ENCODE peak calls at places on chromosomes 4 and X, in nine cellular contexts. L, S, R, B, A, M, H, K and F are unnamed samples.

GRCh38 chrX:139542652-139543051 is 12.1 kb downstream of the F9 start:
- DNase-seq in B (no peak), R (no peak), M (no peak), A (no peak), H (no peak), L (no peak), S (no peak), K (no peak), F (no peak)

GRCh38 chrX:72003811-72004750 is 93.4 kb downstream of the NHSL2 start:
- DNase-seq in S (no peak), M (peak), A (peak), K (no peak), L (no peak), H (peak), B (no peak), R (no peak), F (no peak)

GRCh38 chr4:3767569-3768288 is 1.5 kb downstream of the ADRA2C start:
- DNase-seq in S (no peak), B (no peak), A (no peak), R (no peak), M (no peak), K (no peak), H (no peak), L (no peak), F (peak)

GRCh38 chrX:116194649-116195048 is 24.1 kb downstream of the AGTR2 start:
- DNase-seq in S (no peak), H (no peak), K (no peak), R (no peak), B (no peak), L (no peak), M (no peak), A (no peak), F (no peak)

GRCh38 chr4:21811576-21811975 is 137.0 kb downstream of the KCNIP4 start:
- DNase-seq in K (no peak), B (peak), M (no peak), A (no peak), H (no peak), S (no peak), R (no peak), L (no peak), F (no peak)

GRCh38 chrX:9341305-9342201 is 123.3 kb upstream of the TBL1X start:
- DNase-seq in K (peak), L (peak), R (peak), H (peak), S (peak), B (no peak), A (peak), M (peak), F (peak)

GRCh38 chrX:7132335-7133035 is 15.0 kb upstream of the STS start:
- DNase-seq in L (no peak), A (peak), H (no peak), R (no peak), M (no peak), K (peak), S (peak), B (peak), F (peak)

GRCh38 chr4:56907489-56908205 is at the start of gene REST:
- DNase-seq in S (peak), M (peak), A (peak), R (peak), B (peak), K (peak), L (peak), H (peak), F (peak)

GRCh38 chr4:150173854-150174398 is 95.7 kb downstream of the DCLK2 start:
- DNase-seq in R (no peak), S (no peak), L (no peak), M (peak), B (no peak), K (peak), A (no peak), H (no peak), F (no peak)

GRCh38 chrX:125205084-125205917 is 114.4 kb upstream of the TEX13C start:
- DNase-seq in A (no peak), K (peak), M (peak), H (no peak), S (no peak), R (no peak), B (no peak), L (peak), F (peak)

GRCh38 chr4:2817136-2817535 is 24.3 kb downstream of the SH3BP2 start:
- DNase-seq in A (no peak), M (no peak), R (no peak), H (no peak), B (no peak), S (no peak), L (peak), K (no peak), F (no peak)

GRCh38 chrX:40068048-40068447 is 29.7 kb downstream of the BCOR start:
- DNase-seq in B (no peak), R (no peak), H (no peak), M (no peak), A (no peak), L (no peak), K (no peak), S (no peak), F (peak)

GRCh38 chr4:171639540-171639939 is 173.7 kb upstream of the GALNTL6 start:
- DNase-seq in A (no peak), K (no peak), M (no peak), R (no peak), L (no peak), H (no peak), S (no peak), B (no peak), F (no peak)

GRCh38 chr4:70734168-70734954 is 12.6 kb downstream of the RUFY3 start:
- DNase-seq in M (no peak), R (no peak), L (no peak), S (peak), B (peak), H (no peak), A (no peak), K (no peak), F (peak)

GRCh38 chr4:169745291-169745690 is 12.5 kb downstream of the HPF1 start:
- DNase-seq in H (no peak), L (no peak), S (peak), R (no peak), K (no peak), M (no peak), B (no peak), A (no peak), F (no peak)

DNA sequence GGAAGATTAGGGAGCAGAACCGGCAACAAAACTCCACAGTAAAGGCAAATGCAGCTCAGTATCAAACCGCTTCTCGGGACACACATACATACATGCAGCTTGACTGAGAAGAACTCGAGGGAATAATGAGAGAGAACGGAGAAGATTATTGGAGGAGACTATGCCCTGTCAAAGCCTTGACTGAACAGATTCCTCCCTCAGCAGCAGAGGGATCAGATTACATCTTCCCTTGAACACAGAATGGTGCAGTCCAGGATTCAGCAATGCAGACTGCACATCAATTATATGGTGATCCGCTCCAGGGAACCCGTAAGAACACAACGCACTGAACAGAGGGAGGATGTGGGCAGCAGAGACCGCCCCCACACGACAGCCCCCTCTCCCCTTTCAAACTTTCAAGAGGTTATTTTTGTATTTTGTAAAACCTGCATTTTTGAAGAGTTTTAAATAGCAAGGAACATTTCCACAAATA is 183.2 kb downstream of the FBXW7 start:
- DNase-seq in K (peak), M (peak), A (peak), L (peak), R (no peak), B (peak), S (peak), H (peak), F (peak)
- TF ChIP-seq POLR2A in K (peak), M (peak), A (peak), L (no peak), R (peak), B (no peak), S (peak), H (peak), F (no peak)

GRCh38 chr4:109729563-109730293 is at the start of gene PLA2G12A:
- DNase-seq in H (peak), S (peak), M (peak), K (peak), A (peak), L (peak), R (peak), B (peak), F (peak)
- TF ChIP-seq POLR2A in H (peak), S (no peak), M (peak), K (peak), A (peak), L (no peak), R (peak), B (peak), F (peak)

GRCh38 chr4:8106451-8107025 is 52.1 kb downstream of the ABLIM2 start:
- DNase-seq in H (no peak), R (no peak), B (no peak), L (no peak), M (no peak), K (no peak), A (no peak), S (no peak), F (no peak)

GRCh38 chr4:8109406-8110065 is 49.1 kb downstream of the ABLIM2 start:
- DNase-seq in L (no peak), B (no peak), R (no peak), K (no peak), H (no peak), A (no peak), M (no peak), S (no peak), F (no peak)

GRCh38 chr4:8108991-8109390 is 49.6 kb downstream of the ABLIM2 start:
- DNase-seq in H (no peak), A (no peak), K (no peak), S (no peak), R (no peak), B (no peak), M (no peak), L (no peak), F (no peak)

GRCh38 chr4:8107146-8107657 is 51.4 kb downstream of the ABLIM2 start:
- DNase-seq in H (no peak), R (no peak), K (no peak), A (no peak), M (no peak), L (no peak), B (no peak), S (no peak), F (no peak)

DNA sequence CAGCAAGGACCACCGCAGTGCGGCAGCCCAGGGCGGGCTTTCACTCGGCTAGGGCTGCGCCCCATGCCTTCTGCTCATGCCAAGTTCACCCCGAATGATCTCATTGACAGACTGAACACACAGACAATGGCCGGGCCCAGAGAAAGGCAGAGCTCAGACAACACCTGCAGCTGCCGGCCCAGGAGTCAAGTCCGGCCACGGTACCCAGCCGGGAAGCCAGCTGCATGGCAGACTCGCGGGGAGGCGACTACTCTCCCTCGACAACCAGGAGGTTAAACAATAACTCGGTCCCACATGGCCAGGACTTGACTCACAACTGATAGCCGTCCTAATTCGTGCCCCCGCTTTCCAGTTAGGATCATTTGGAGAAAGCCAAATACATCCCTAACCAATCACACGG is 50.4 kb downstream of the ABLIM2 start:
- DNase-seq in S (no peak), R (no peak), L (no peak), M (no peak), B (no peak), H (no peak), A (no peak), K (no peak), F (no peak)
- TF ChIP-seq POLR2A in S (no peak), R (no peak), L (no peak), M (no peak), B (no peak), H (no peak), A (no peak), K (no peak), F (no peak)

GRCh38 chr4:155759372-155760252 is 791 bp downstream of the GUCY1B1 start:
- DNase-seq in M (peak), B (no peak), H (peak), R (no peak), K (peak), A (no peak), S (peak), L (peak), F (no peak)

GRCh38 chr4:155761047-155761446 is 2.2 kb downstream of the GUCY1B1 start:
- DNase-seq in B (no peak), K (no peak), R (no peak), L (no peak), S (no peak), H (no peak), M (no peak), A (no peak), F (no peak)

GRCh38 chr4:155761916-155762315 is 3.1 kb downstream of the GUCY1B1 start:
- DNase-seq in L (no peak), S (no peak), B (no peak), H (no peak), M (no peak), R (no peak), A (no peak), K (no peak), F (no peak)

GRCh38 chr4:155757745-155758265 is 1.0 kb upstream of the GUCY1B1 start:
- DNase-seq in R (no peak), K (no peak), B (no peak), S (no peak), L (no peak), A (no peak), H (no peak), M (no peak), F (no peak)

DNA sequence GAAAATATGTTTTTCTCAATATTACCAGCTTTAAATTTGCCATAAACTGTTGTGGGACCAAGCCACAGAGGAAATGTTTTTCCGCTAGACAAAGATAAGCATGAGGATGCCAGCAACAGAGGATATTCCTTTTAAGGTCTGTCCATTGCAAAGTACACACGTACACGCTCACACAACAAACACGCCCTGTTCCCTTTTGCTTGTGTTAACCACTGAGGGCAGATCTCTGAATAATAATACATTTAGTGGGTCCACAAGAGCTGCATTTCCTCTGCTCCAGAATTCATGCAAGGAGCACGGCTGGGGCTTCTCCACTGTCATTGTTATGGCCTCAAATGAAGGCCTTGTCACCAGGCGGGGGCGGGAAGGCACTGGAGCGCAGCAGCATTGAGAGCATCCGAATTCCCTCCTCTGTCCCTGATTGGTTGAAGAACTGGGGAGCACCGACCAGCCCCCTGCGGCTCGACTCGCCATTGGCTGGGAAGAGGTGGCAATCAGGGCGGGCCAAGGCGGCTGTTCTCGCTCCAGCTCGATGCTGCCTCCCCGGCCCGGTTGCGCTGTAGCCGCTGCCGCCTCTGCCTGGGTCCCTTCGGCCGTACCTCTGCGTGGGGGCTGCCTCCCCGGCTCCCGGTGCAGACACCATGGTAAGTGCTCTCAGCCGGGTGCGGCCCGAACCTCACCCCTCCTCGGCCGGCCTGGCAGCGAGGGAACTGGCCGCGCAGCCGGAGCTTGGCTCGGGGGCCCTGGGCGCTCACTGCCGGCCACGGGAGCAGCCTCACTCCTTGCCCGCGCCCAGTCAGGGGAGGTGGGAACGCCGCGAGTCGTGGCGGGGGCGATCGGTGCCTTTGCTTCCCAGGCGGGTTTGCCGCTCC is at the start of gene GUCY1B1:
- DNase-seq in K (peak), R (peak), L (peak), M (peak), S (peak), H (peak), B (no peak), A (peak), F (peak)
- TF ChIP-seq POLR2A in K (no peak), R (no peak), L (no peak), M (peak), S (no peak), H (no peak), B (no peak), A (peak), F (no peak)

GRCh38 chrX:123962794-123963373 is 1.4 kb downstream of the STAG2 start:
- DNase-seq in L (peak), S (peak), H (peak), M (peak), K (peak), A (peak), B (peak), R (peak), F (peak)
- TF ChIP-seq POLR2A in L (no peak), S (peak), H (peak), M (peak), K (peak), A (peak), B (no peak), R (peak), F (peak)